ENCODE peak calls at places on chromosomes 1 and 21, in seven cellular contexts. L is right lobe of liver, B is colonic mucosa, P is psoas muscle, W is fibroblast of pulmonary artery, M is esophagus squamous epithelium, I is AG10803. H is an unnamed sample.

GRCh38 chr1:203462878-203463277 is 12.7 kb upstream of the PRELP start:
- DNase-seq in L (no peak), I (peak; percentile 94), W (peak; percentile 74), M (no peak), B (no peak), P (peak; percentile 79), H (peak; percentile 78)

GRCh38 chr1:94528271-94528670 is 13.3 kb downstream of the F3 start:
- DNase-seq in M (no peak), I (peak; percentile 34), W (no peak), B (no peak), L (no peak), P (no peak), H (peak; percentile 48)

GRCh38 chr1:157438236-157439012 is 113.9 kb downstream of the FCRL5 start:
- DNase-seq in B (no peak), L (no peak), W (peak; percentile 16), M (no peak), I (peak; percentile 51), P (no peak), H (no peak)

GRCh38 chr1:89454845-89455521 is 69.6 kb upstream of the LRRC8B start:
- DNase-seq in I (peak; percentile 48), L (peak; percentile 20), M (no peak), P (peak; percentile 18), B (peak; percentile 38), W (peak; percentile 66), H (peak; percentile 57)

GRCh38 chr1:55284856-55285255 is 69.7 kb upstream of the USP24 start:
- DNase-seq in P (no peak), L (no peak), W (peak; percentile 67), B (peak; percentile 37), M (no peak), I (peak; percentile 63), H (peak; percentile 65)

GRCh38 chr1:187001198-187001904 is 172.6 kb downstream of the PLA2G4A start:
- DNase-seq in W (peak; percentile 93), P (no peak), L (no peak), B (no peak), I (peak; percentile 90), M (no peak), H (peak; percentile 92)

GRCh38 chr1:48228156-48228555 is 5.6 kb downstream of the SLC5A9 start:
- DNase-seq in L (no peak), B (no peak), W (no peak), P (no peak), M (no peak), I (no peak), H (no peak)

GRCh38 chr1:54549181-54549924 is 1.3 kb downstream of the ACOT11 start:
- DNase-seq in B (no peak), I (no peak), L (no peak), M (no peak), W (no peak), P (no peak), H (no peak)

GRCh38 chr21:43276811-43277210 is 108.0 kb downstream of the CRYAA start:
- DNase-seq in P (peak; percentile 5), M (no peak), W (no peak), B (no peak), L (no peak), I (no peak), H (no peak)

GRCh38 chr1:29245876-29246275 is 9.6 kb downstream of the PTPRU start:
- DNase-seq in M (no peak), L (no peak), B (no peak), W (peak; percentile 67), I (peak; percentile 48), P (no peak), H (peak; percentile 40)

GRCh38 chr1:151756291-151756690 is 7.0 kb downstream of the MRPL9 start:
- DNase-seq in M (no peak), P (no peak), I (peak; percentile 14), B (no peak), W (peak; percentile 51), L (no peak), H (peak; percentile 46)

GRCh38 chr1:85295006-85295431 is 18.6 kb upstream of the BCL10 start:
- DNase-seq in L (no peak), B (no peak), M (no peak), I (peak; percentile 60), P (no peak), W (no peak), H (peak; percentile 49)

GRCh38 chr1:115748396-115749130 is 20.0 kb downstream of the CASQ2 start:
- DNase-seq in L (no peak), M (no peak), B (no peak), I (peak; percentile 12), W (peak; percentile 39), P (no peak), H (peak; percentile 64)

GRCh38 chr1:154819628-154820590 is 50.2 kb downstream of the KCNN3 start:
- DNase-seq in W (peak; percentile 8), M (no peak), L (no peak), B (no peak), I (no peak), P (no peak), H (peak; percentile 6)

GRCh38 chr1:187605736-187606135 is 777.0 kb downstream of the PLA2G4A start:
- DNase-seq in L (no peak), W (no peak), P (no peak), B (no peak), I (no peak), M (no peak), H (no peak)

GRCh38 chr1:38106726-38107125 is 60.1 kb upstream of the POU3F1 start:
- DNase-seq in B (no peak), P (no peak), W (no peak), I (no peak), L (no peak), M (no peak), H (no peak)

GRCh38 chr1:93591291-93591832 is 90.3 kb downstream of the BCAR3 start:
- DNase-seq in W (no peak), P (no peak), I (no peak), B (no peak), M (no peak), L (no peak), H (no peak)

GRCh38 chr1:153513023-153513422 is 22.8 kb downstream of the S100A6 start:
- DNase-seq in L (no peak), P (no peak), B (no peak), I (no peak), W (no peak), M (no peak), H (no peak)
- TF ChIP-seq CTCF in L (no peak), P (no peak), B (no peak), I (no peak), W (no peak), M (no peak), H (no peak)

GRCh38 chr1:117656202-117656641 is 50.4 kb downstream of the TENT5C start:
- DNase-seq in M (no peak), B (peak; percentile 37), I (no peak), L (no peak), W (no peak), P (no peak), H (no peak)

GRCh38 chr1:117659565-117660264 is 53.9 kb downstream of the TENT5C start:
- DNase-seq in M (no peak), P (no peak), I (no peak), W (no peak), B (no peak), L (no peak), H (no peak)

GRCh38 chr1:117657031-117657430 is 51.2 kb downstream of the TENT5C start:
- DNase-seq in B (no peak), W (peak; percentile 80), P (no peak), I (peak; percentile 82), L (no peak), M (no peak), H (peak; percentile 79)

GRCh38 chr1:117658676-117659075 is 52.8 kb downstream of the TENT5C start:
- DNase-seq in B (no peak), I (no peak), M (no peak), P (no peak), L (no peak), W (no peak), H (no peak)

DNA sequence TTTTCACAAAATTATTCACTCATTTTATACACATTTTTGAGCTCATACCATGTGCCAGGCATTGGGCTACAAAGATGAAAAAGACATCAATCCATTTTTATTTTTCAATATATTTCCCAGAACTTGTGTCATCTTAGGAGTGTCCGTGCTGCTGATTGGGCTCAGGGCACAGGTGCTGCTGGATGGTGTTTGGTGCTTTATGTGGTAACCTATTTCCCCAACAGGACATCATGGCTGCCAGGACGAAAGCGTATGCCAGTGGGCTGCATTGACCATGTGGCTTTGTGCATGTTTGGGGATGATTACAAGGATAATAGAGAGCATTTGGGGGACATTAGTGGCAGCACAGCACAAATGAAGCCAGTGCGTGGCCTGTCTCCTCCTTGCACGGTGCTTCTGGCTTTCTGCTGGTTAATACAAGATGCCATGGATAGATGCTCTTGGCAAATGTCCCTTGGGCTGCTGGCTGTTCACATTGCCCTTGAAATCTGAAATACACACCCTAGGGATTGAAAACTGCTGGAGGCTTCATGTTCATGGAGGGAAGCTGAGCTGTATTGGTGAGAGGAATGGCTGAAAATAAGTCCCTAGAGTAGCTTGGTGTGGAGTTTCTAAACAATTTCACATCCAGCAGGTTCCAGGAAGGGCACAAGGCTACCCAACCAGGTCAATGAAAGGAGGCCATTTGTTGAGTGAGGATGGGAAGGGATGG is 52.3 kb downstream of the TENT5C start:
- DNase-seq in W (no peak), M (no peak), B (no peak), I (no peak), L (no peak), P (no peak), H (no peak)
- H3K4me3 ChIP-seq in W (no peak overlapping the region), M (no peak overlapping the region), B (no peak overlapping the region), I (no peak overlapping the region), L (no peak overlapping the region), P (no peak overlapping the region), H (no peak overlapping the region)

GRCh38 chr1:1306070-1306660 is 1.6 kb downstream of the ACAP3 start:
- DNase-seq in I (no peak), B (no peak), L (no peak), W (no peak), P (no peak), M (no peak), H (no peak)
- TF ChIP-seq CTCF in I (peak; percentile 44), B (no peak), L (no peak), W (peak; percentile 14), P (no peak), M (no peak), H (peak; percentile 12)

DNA sequence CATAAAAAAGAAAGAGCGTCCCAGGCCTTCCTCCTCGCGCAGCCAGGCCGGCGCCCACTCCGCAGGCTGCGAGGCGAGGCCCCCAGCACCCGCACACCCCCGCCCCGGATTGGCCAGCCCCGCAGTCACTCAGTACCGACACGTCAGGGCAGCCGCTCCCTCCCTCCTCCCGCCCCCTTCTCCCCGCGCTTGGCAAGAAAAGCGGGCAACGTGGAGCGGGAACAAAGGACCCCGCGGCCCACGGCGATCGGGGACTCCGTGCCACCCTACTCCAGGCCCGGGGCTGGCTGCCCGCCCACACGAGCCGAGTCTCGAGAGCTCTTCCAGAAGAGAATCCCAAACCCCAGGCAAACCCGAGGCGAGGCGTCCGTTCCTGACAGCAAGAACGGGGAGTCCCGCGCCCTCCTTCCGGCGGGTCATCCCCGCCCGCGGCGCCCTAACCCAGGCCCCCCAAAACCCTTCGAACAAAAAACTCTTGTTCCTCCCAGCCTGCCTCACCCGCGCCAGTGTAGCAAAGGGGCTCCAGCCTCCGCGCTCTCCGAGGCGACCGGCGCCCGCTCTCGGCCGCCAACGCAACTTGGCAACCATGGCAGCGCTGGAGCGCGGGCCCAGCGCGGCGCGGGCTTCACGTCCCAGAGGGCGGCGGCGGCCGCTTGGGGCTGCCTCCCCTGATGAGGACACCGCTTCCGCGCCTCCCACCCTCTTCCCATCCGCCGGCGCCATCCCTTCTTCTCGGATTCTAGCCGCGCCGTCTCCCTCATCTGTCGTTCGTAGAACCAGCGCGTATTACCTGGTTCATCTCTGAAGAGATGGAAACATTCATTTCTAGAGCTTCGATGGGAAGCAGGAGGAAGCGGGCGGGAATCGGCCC is 645 bp downstream of the IVNS1ABP start:
- DNase-seq in I (peak; percentile 93), M (peak; percentile 50), L (peak; percentile 97), B (peak; percentile 99), W (peak; percentile 90), P (peak; percentile 97), H (peak; percentile 84)
- H3K4me3 ChIP-seq in I (peak overlapping the region; percentile 89), M (peak overlapping the region; percentile 92), L (peak overlapping the region; percentile 82), B (peak overlapping the region; percentile 68), W (peak overlapping the region; percentile 94), P (peak overlapping the region; percentile 92), H (peak overlapping the region; percentile 92)